ENCODE peak calls at places on chromosomes 11 and 22, in nine cellular contexts. One of them, this sample, is unnamed.

GRCh38 chr11:130068986-130069683 is 559 bp upstream of the APLP2 start:
- DNase-seq in psoas muscle: peak
- DNase-seq in colonic mucosa: no peak
- DNase-seq in lower lobe of right lung: no peak
- DNase-seq in dorsolateral prefrontal cortex: peak
- DNase-seq in A549: peak
- DNase-seq in neural progenitor cell: peak
- DNase-seq in bronchial epithelial cell: peak
- DNase-seq in GM12865: no peak
- DNase-seq in this sample: peak

GRCh38 chr22:46969491-46969890 is 207.0 kb downstream of the TBC1D22A start:
- DNase-seq in psoas muscle: no peak
- DNase-seq in colonic mucosa: no peak
- DNase-seq in lower lobe of right lung: no peak
- DNase-seq in dorsolateral prefrontal cortex: no peak
- DNase-seq in A549: no peak
- DNase-seq in neural progenitor cell: no peak
- DNase-seq in bronchial epithelial cell: no peak
- DNase-seq in GM12865: peak
- DNase-seq in this sample: no peak

GRCh38 chr11:122138759-122139594 is 23.0 kb upstream of the BLID start:
- DNase-seq in psoas muscle: no peak
- DNase-seq in colonic mucosa: no peak
- DNase-seq in lower lobe of right lung: no peak
- DNase-seq in dorsolateral prefrontal cortex: no peak
- DNase-seq in A549: no peak
- DNase-seq in neural progenitor cell: no peak
- DNase-seq in bronchial epithelial cell: peak
- DNase-seq in GM12865: no peak
- DNase-seq in this sample: peak

GRCh38 chr11:102912482-102912830 is 37.7 kb upstream of the MMP12 start:
- DNase-seq in psoas muscle: no peak
- DNase-seq in colonic mucosa: no peak
- DNase-seq in lower lobe of right lung: no peak
- DNase-seq in dorsolateral prefrontal cortex: no peak
- DNase-seq in A549: no peak
- DNase-seq in neural progenitor cell: no peak
- DNase-seq in bronchial epithelial cell: peak
- DNase-seq in GM12865: no peak
- DNase-seq in this sample: peak

GRCh38 chr11:76661835-76662434 is 8.6 kb downstream of the LRRC32 start:
- DNase-seq in psoas muscle: no peak
- DNase-seq in colonic mucosa: no peak
- DNase-seq in lower lobe of right lung: no peak
- DNase-seq in dorsolateral prefrontal cortex: no peak
- DNase-seq in A549: no peak
- DNase-seq in neural progenitor cell: no peak
- DNase-seq in bronchial epithelial cell: no peak
- DNase-seq in GM12865: no peak
- DNase-seq in this sample: no peak

GRCh38 chr22:48919187-48919590 is 908.5 kb downstream of the BRD1 start:
- DNase-seq in psoas muscle: no peak
- DNase-seq in colonic mucosa: no peak
- DNase-seq in lower lobe of right lung: no peak
- DNase-seq in dorsolateral prefrontal cortex: no peak
- DNase-seq in A549: no peak
- DNase-seq in neural progenitor cell: peak
- DNase-seq in bronchial epithelial cell: no peak
- DNase-seq in GM12865: no peak
- DNase-seq in this sample: peak

GRCh38 chr22:29813563-29813962 is 24.5 kb downstream of the ASCC2 start:
- DNase-seq in psoas muscle: no peak
- DNase-seq in colonic mucosa: no peak
- DNase-seq in lower lobe of right lung: no peak
- DNase-seq in dorsolateral prefrontal cortex: no peak
- DNase-seq in A549: peak
- DNase-seq in neural progenitor cell: no peak
- DNase-seq in bronchial epithelial cell: peak
- DNase-seq in GM12865: no peak
- DNase-seq in this sample: no peak

GRCh38 chr11:37557990-37558389 is 960.0 kb upstream of the RAG2 start:
- DNase-seq in psoas muscle: no peak
- DNase-seq in colonic mucosa: no peak
- DNase-seq in lower lobe of right lung: no peak
- DNase-seq in dorsolateral prefrontal cortex: no peak
- DNase-seq in A549: no peak
- DNase-seq in neural progenitor cell: no peak
- DNase-seq in bronchial epithelial cell: no peak
- DNase-seq in GM12865: no peak
- DNase-seq in this sample: no peak

GRCh38 chr11:118198370-118198769 is 21.9 kb upstream of the SCN2B start:
- DNase-seq in psoas muscle: peak
- DNase-seq in colonic mucosa: peak
- DNase-seq in lower lobe of right lung: peak
- DNase-seq in dorsolateral prefrontal cortex: peak
- DNase-seq in A549: peak
- DNase-seq in neural progenitor cell: peak
- DNase-seq in bronchial epithelial cell: peak
- DNase-seq in GM12865: peak
- DNase-seq in this sample: peak

GRCh38 chr11:36452987-36453386 is 57.1 kb downstream of the TRAF6 start:
- DNase-seq in psoas muscle: no peak
- DNase-seq in colonic mucosa: no peak
- DNase-seq in lower lobe of right lung: no peak
- DNase-seq in dorsolateral prefrontal cortex: no peak
- DNase-seq in A549: no peak
- DNase-seq in neural progenitor cell: no peak
- DNase-seq in bronchial epithelial cell: no peak
- DNase-seq in GM12865: no peak
- DNase-seq in this sample: no peak

GRCh38 chr11:85822814-85823213 is 11.9 kb upstream of the SYTL2 start:
- DNase-seq in psoas muscle: no peak
- DNase-seq in colonic mucosa: no peak
- DNase-seq in lower lobe of right lung: no peak
- DNase-seq in dorsolateral prefrontal cortex: no peak
- DNase-seq in A549: no peak
- DNase-seq in neural progenitor cell: no peak
- DNase-seq in bronchial epithelial cell: no peak
- DNase-seq in GM12865: no peak
- DNase-seq in this sample: peak

GRCh38 chr22:47381240-47381639 is 618.8 kb downstream of the TBC1D22A start:
- DNase-seq in psoas muscle: no peak
- DNase-seq in colonic mucosa: no peak
- DNase-seq in lower lobe of right lung: no peak
- DNase-seq in dorsolateral prefrontal cortex: no peak
- DNase-seq in A549: no peak
- DNase-seq in neural progenitor cell: no peak
- DNase-seq in bronchial epithelial cell: no peak
- DNase-seq in GM12865: no peak
- DNase-seq in this sample: no peak

GRCh38 chr11:69409812-69410645 is 71.4 kb upstream of the LINC01488 start:
- DNase-seq in psoas muscle: no peak
- DNase-seq in colonic mucosa: no peak
- DNase-seq in lower lobe of right lung: no peak
- DNase-seq in dorsolateral prefrontal cortex: no peak
- DNase-seq in A549: no peak
- DNase-seq in neural progenitor cell: no peak
- DNase-seq in bronchial epithelial cell: no peak
- DNase-seq in GM12865: no peak
- DNase-seq in this sample: no peak

GRCh38 chr11:62015615-62016014 is 48.2 kb upstream of the FTH1 start:
- DNase-seq in psoas muscle: no peak
- DNase-seq in colonic mucosa: no peak
- DNase-seq in lower lobe of right lung: no peak
- DNase-seq in dorsolateral prefrontal cortex: no peak
- DNase-seq in A549: no peak
- DNase-seq in neural progenitor cell: no peak
- DNase-seq in bronchial epithelial cell: no peak
- DNase-seq in GM12865: peak
- DNase-seq in this sample: no peak

DNA sequence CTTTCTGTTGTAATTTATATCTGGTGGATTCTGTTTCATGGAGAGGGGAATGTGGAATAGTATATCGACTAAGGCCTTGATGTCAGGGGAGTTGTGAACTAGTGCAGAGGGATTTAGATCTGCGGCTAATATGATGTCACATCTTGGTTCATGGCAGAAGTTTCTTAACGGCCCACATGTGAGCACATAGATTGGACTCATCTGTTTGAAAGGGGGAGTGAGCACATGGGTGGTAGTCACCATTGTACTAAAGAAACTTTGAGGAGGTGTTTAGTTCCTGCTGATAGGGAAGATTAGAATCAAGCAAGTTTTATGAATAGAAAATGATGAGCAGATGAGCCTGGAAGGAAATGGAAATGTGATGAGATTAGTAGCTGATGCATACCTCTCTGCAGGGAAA is 224.3 kb upstream of the MTNR1B start:
- DNase-seq in psoas muscle: no peak
- DNase-seq in colonic mucosa: no peak
- DNase-seq in lower lobe of right lung: no peak
- DNase-seq in dorsolateral prefrontal cortex: no peak
- DNase-seq in A549: no peak
- DNase-seq in neural progenitor cell: no peak
- DNase-seq in bronchial epithelial cell: no peak
- DNase-seq in GM12865: no peak
- DNase-seq in this sample: no peak
- TF ChIP-seq CTCF in psoas muscle: no peak
- TF ChIP-seq CTCF in colonic mucosa: no peak
- TF ChIP-seq CTCF in lower lobe of right lung: no peak
- TF ChIP-seq CTCF in dorsolateral prefrontal cortex: no peak
- TF ChIP-seq CTCF in A549: no peak
- TF ChIP-seq CTCF in neural progenitor cell: no peak
- TF ChIP-seq CTCF in bronchial epithelial cell: no peak
- TF ChIP-seq CTCF in GM12865: no peak
- TF ChIP-seq CTCF in this sample: no peak

GRCh38 chr11:83681944-83682644 is 395.9 kb upstream of the CCDC90B start:
- DNase-seq in psoas muscle: no peak
- DNase-seq in colonic mucosa: no peak
- DNase-seq in lower lobe of right lung: no peak
- DNase-seq in dorsolateral prefrontal cortex: no peak
- DNase-seq in A549: no peak
- DNase-seq in neural progenitor cell: no peak
- DNase-seq in bronchial epithelial cell: no peak
- DNase-seq in GM12865: no peak
- DNase-seq in this sample: no peak
- H3K4me3 ChIP-seq in psoas muscle: peak
- H3K4me3 ChIP-seq in colonic mucosa: no peak
- H3K4me3 ChIP-seq in lower lobe of right lung: peak
- H3K4me3 ChIP-seq in dorsolateral prefrontal cortex: peak
- H3K4me3 ChIP-seq in A549: no peak
- H3K4me3 ChIP-seq in neural progenitor cell: peak
- H3K4me3 ChIP-seq in bronchial epithelial cell: no peak
- H3K4me3 ChIP-seq in GM12865: no peak
- H3K4me3 ChIP-seq in this sample: no peak

DNA sequence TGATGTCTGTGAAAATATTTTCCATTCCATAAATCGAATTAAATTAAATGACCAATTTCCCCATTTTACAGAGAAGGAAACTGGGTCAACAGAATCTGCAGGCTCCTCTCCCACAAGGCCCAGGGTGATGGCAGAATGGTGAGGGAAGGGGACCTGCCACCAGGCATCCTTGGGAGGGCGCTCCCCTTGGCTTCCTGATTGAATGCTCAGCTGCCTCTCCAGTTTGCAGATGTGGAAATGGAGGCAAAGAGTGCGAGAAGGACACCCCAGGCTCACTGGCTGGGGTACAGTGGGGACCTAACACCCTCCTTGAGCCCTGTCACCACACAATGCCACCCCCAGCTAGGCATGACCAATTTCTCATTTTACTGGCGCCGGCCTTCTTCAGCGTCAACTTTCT is 28.5 kb upstream of the CSNK1E start:
- DNase-seq in psoas muscle: no peak
- DNase-seq in colonic mucosa: no peak
- DNase-seq in lower lobe of right lung: peak
- DNase-seq in dorsolateral prefrontal cortex: peak
- DNase-seq in A549: no peak
- DNase-seq in neural progenitor cell: no peak
- DNase-seq in bronchial epithelial cell: no peak
- DNase-seq in GM12865: no peak
- DNase-seq in this sample: no peak
- TF ChIP-seq CTCF in psoas muscle: no peak
- TF ChIP-seq CTCF in colonic mucosa: no peak
- TF ChIP-seq CTCF in lower lobe of right lung: no peak
- TF ChIP-seq CTCF in dorsolateral prefrontal cortex: no peak
- TF ChIP-seq CTCF in A549: no peak
- TF ChIP-seq CTCF in neural progenitor cell: no peak
- TF ChIP-seq CTCF in bronchial epithelial cell: no peak
- TF ChIP-seq CTCF in GM12865: no peak
- TF ChIP-seq CTCF in this sample: no peak

GRCh38 chr11:10803676-10804075 is 5.0 kb downstream of the EIF4G2 start:
- DNase-seq in psoas muscle: no peak
- DNase-seq in colonic mucosa: no peak
- DNase-seq in lower lobe of right lung: no peak
- DNase-seq in dorsolateral prefrontal cortex: no peak
- DNase-seq in A549: no peak
- DNase-seq in neural progenitor cell: no peak
- DNase-seq in bronchial epithelial cell: no peak
- DNase-seq in GM12865: no peak
- DNase-seq in this sample: no peak

GRCh38 chr11:10796191-10796590 is 12.5 kb downstream of the EIF4G2 start:
- DNase-seq in psoas muscle: no peak
- DNase-seq in colonic mucosa: no peak
- DNase-seq in lower lobe of right lung: no peak
- DNase-seq in dorsolateral prefrontal cortex: no peak
- DNase-seq in A549: no peak
- DNase-seq in neural progenitor cell: no peak
- DNase-seq in bronchial epithelial cell: no peak
- DNase-seq in GM12865: no peak
- DNase-seq in this sample: no peak

GRCh38 chr11:10798330-10798980 is 10.3 kb downstream of the EIF4G2 start:
- DNase-seq in psoas muscle: no peak
- DNase-seq in colonic mucosa: no peak
- DNase-seq in lower lobe of right lung: no peak
- DNase-seq in dorsolateral prefrontal cortex: no peak
- DNase-seq in A549: no peak
- DNase-seq in neural progenitor cell: no peak
- DNase-seq in bronchial epithelial cell: no peak
- DNase-seq in GM12865: no peak
- DNase-seq in this sample: no peak

GRCh38 chr11:10797561-10797960 is 11.2 kb downstream of the EIF4G2 start:
- DNase-seq in psoas muscle: no peak
- DNase-seq in colonic mucosa: no peak
- DNase-seq in lower lobe of right lung: no peak
- DNase-seq in dorsolateral prefrontal cortex: no peak
- DNase-seq in A549: no peak
- DNase-seq in neural progenitor cell: no peak
- DNase-seq in bronchial epithelial cell: no peak
- DNase-seq in GM12865: no peak
- DNase-seq in this sample: no peak

DNA sequence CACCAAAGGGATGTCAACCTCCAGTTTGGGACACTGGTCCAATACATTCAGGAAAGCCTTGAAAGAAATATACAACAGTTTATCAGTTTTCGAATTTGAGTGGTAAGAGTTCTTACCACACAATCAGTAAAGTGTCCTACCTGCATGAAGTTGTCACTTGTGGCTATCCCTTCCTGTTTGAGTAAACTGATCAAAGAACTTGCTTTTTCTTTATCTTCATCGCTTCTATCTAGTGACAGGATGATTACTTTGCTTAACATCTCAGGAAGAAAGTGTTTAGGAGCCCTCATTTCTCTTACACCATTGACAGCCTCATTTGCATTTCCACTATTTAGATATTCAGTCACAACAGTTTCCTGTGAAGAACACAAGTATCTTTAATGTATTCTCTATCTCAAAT is 8.4 kb downstream of the EIF4G2 start:
- DNase-seq in psoas muscle: no peak
- DNase-seq in colonic mucosa: no peak
- DNase-seq in lower lobe of right lung: no peak
- DNase-seq in dorsolateral prefrontal cortex: no peak
- DNase-seq in A549: no peak
- DNase-seq in neural progenitor cell: no peak
- DNase-seq in bronchial epithelial cell: no peak
- DNase-seq in GM12865: no peak
- DNase-seq in this sample: no peak
- H3K4me3 ChIP-seq in psoas muscle: no peak
- H3K4me3 ChIP-seq in colonic mucosa: no peak
- H3K4me3 ChIP-seq in lower lobe of right lung: no peak
- H3K4me3 ChIP-seq in dorsolateral prefrontal cortex: no peak
- H3K4me3 ChIP-seq in A549: no peak
- H3K4me3 ChIP-seq in neural progenitor cell: no peak
- H3K4me3 ChIP-seq in bronchial epithelial cell: no peak
- H3K4me3 ChIP-seq in GM12865: no peak
- H3K4me3 ChIP-seq in this sample: no peak